ENCODE peak calls at places on chromosomes 11 and 22, in five cellular contexts. W, V, L, G and Y are unnamed samples.

GRCh38 chr11:75200051-75200450 is 40.5 kb upstream of the TPBGL start:
- DNase-seq in W (no peak), V (no peak), L (no peak), G (no peak), Y (no peak)

GRCh38 chr11:6538892-6539291 is 41.8 kb downstream of the DNHD1 start:
- DNase-seq in W (no peak), V (no peak), L (no peak), G (no peak), Y (no peak)

GRCh38 chr11:114019046-114019445 is 40.5 kb upstream of the ZBTB16 start:
- DNase-seq in W (no peak), V (no peak), L (no peak), G (no peak), Y (no peak)

GRCh38 chr11:69896250-69896649 is 77.0 kb upstream of the FGF3 start:
- DNase-seq in W (no peak), V (no peak), L (no peak), G (no peak), Y (no peak)

GRCh38 chr11:73152861-73153483 is 10.9 kb upstream of the FCHSD2 start:
- DNase-seq in W (no peak), V (no peak), L (no peak), G (no peak), Y (no peak)

GRCh38 chr11:19676508-19677379 is 35.9 kb upstream of the NAV2 start:
- DNase-seq in W (no peak), V (no peak), L (no peak), G (no peak), Y (no peak)

GRCh38 chr11:128208329-128209220 is 378.8 kb downstream of the ETS1 start:
- DNase-seq in W (peak), V (no peak), L (peak), G (no peak), Y (peak)

GRCh38 chr22:23576681-23577080 is 3.4 kb downstream of the IGLL1 start:
- DNase-seq in W (no peak), V (no peak), L (no peak), G (no peak), Y (no peak)

GRCh38 chr11:69010361-69010891 is 2.6 kb downstream of the MRGPRF start:
- DNase-seq in W (no peak), V (no peak), L (no peak), G (peak), Y (peak)

GRCh38 chr11:2890466-2891241 is 5.1 kb upstream of the CDKN1C start:
- DNase-seq in W (no peak), V (no peak), L (no peak), G (no peak), Y (peak)

GRCh38 chr22:42959472-42960145 is 55.3 kb downstream of the PACSIN2 start:
- DNase-seq in W (peak), V (no peak), L (no peak), G (peak), Y (peak)

GRCh38 chr11:112401036-112401769 is 140.5 kb upstream of the PLET1 start:
- DNase-seq in W (no peak), V (no peak), L (no peak), G (no peak), Y (peak)

GRCh38 chr22:37633693-37634504 is 5.6 kb upstream of the SH3BP1 start:
- DNase-seq in W (peak), V (peak), L (peak), G (peak), Y (no peak)

GRCh38 chr22:42171946-42172345 is 41.3 kb upstream of the CYP2D6 start:
- DNase-seq in W (no peak), V (peak), L (no peak), G (no peak), Y (no peak)

GRCh38 chr11:32439488-32440210 is 4.3 kb upstream of the WT1 start:
- DNase-seq in W (no peak), V (peak), L (no peak), G (no peak), Y (no peak)

GRCh38 chr11:125410091-125410490 is 86.0 kb downstream of the FEZ1 start:
- DNase-seq in W (no peak), V (peak), L (no peak), G (peak), Y (peak)

GRCh38 chr22:23240639-23241389 is 60.5 kb downstream of the BCR start:
- DNase-seq in W (no peak), V (no peak), L (no peak), G (no peak), Y (peak)

GRCh38 chr11:122524532-122524882 is 131.0 kb upstream of the UBASH3B start:
- DNase-seq in W (peak), V (no peak), L (no peak), G (no peak), Y (no peak)

GRCh38 chr22:35521358-35522264 is 19.0 kb upstream of the RASD2 start:
- DNase-seq in W (no peak), V (no peak), L (no peak), G (no peak), Y (peak)

GRCh38 chr11:70729949-70730348 is 331.6 kb downstream of the CTTN start:
- DNase-seq in W (no peak), V (no peak), L (no peak), G (peak), Y (no peak)

GRCh38 chr11:19326499-19326898 is 85.8 kb upstream of the E2F8 start:
- DNase-seq in W (no peak), V (no peak), L (no peak), G (no peak), Y (peak)

GRCh38 chr11:107705027-107705426 is 6.8 kb downstream of the SLN start:
- DNase-seq in W (peak), V (no peak), L (peak), G (no peak), Y (peak)

GRCh38 chr11:23232652-23233051 is 372.4 kb upstream of the CCDC179 start:
- DNase-seq in W (no peak), V (no peak), L (no peak), G (no peak), Y (no peak)

GRCh38 chr11:110829873-110830272 is 117.6 kb upstream of the ARHGAP20 start:
- DNase-seq in W (no peak), V (no peak), L (no peak), G (no peak), Y (no peak)

GRCh38 chr11:119056397-119056999 is 507 bp downstream of the HYOU1 start:
- DNase-seq in W (no peak), V (peak), L (peak), G (peak), Y (peak)

GRCh38 chr22:31917227-31917921 is 27.0 kb upstream of the YWHAH start:
- DNase-seq in W (no peak), V (no peak), L (no peak), G (no peak), Y (no peak)

GRCh38 chr22:29636751-29637150 is 33.3 kb downstream of the NF2 start:
- DNase-seq in W (no peak), V (no peak), L (no peak), G (no peak), Y (no peak)

GRCh38 chr11:46367244-46367915 is 14.1 kb upstream of the MDK start:
- DNase-seq in W (no peak), V (peak), L (no peak), G (peak), Y (peak)

GRCh38 chr11:100827934-100828661 is 141.0 kb downstream of the ARHGAP42 start:
- DNase-seq in W (no peak), V (no peak), L (no peak), G (no peak), Y (peak)

GRCh38 chr11:128737704-128738103 is 43.8 kb downstream of the FLI1 start:
- DNase-seq in W (no peak), V (no peak), L (no peak), G (no peak), Y (peak)

GRCh38 chr11:45285289-45285828 is 782 bp downstream of the SYT13 start:
- DNase-seq in W (no peak), V (no peak), L (no peak), G (no peak), Y (no peak)

GRCh38 chr11:67120456-67120855 is 1.4 kb downstream of the KDM2A start:
- DNase-seq in W (no peak), V (no peak), L (no peak), G (no peak), Y (no peak)

GRCh38 chr11:93740031-93740801 is 1.1 kb downstream of the TAF1D start:
- DNase-seq in W (no peak), V (no peak), L (no peak), G (no peak), Y (peak)

GRCh38 chr22:43162412-43163150 is 11.2 kb downstream of the TSPO start:
- DNase-seq in W (no peak), V (no peak), L (no peak), G (no peak), Y (no peak)

GRCh38 chr22:19965771-19966709 is 24.4 kb upstream of the TXNRD2 start:
- DNase-seq in W (no peak), V (peak), L (no peak), G (no peak), Y (no peak)

GRCh38 chr11:69986421-69987229 is 91.5 kb upstream of the ANO1 start:
- DNase-seq in W (no peak), V (no peak), L (no peak), G (no peak), Y (no peak)

GRCh38 chr22:37282385-37282677 is at the start of gene CYTH4:
- DNase-seq in W (no peak), V (no peak), L (peak), G (peak), Y (peak)

GRCh38 chr22:22878801-22879674 is 8.6 kb upstream of the IGLL5 start:
- DNase-seq in W (no peak), V (no peak), L (no peak), G (no peak), Y (no peak)

GRCh38 chr22:20783844-20784723 is 10.2 kb downstream of the SERPIND1 start:
- DNase-seq in W (peak), V (peak), L (peak), G (no peak), Y (peak)

GRCh38 chr11:69700278-69701140 is 3.3 kb downstream of the FGF19 start:
- DNase-seq in W (no peak), V (no peak), L (no peak), G (peak), Y (no peak)